ENCODE peak calls at places on chromosomes 4 and X, in five cellular contexts. One of them, this sample, is unnamed.

GRCh38 chr4:179893967-179894590 is 2349.1 kb upstream of the TENM3 start:
- DNase-seq in HepG2: no peak
- DNase-seq in SK-N-SH: no peak
- DNase-seq in K562: no peak
- DNase-seq in H1: no peak
- DNase-seq in this sample: no peak

GRCh38 chr4:176320340-176320975 is 692 bp downstream of the SPCS3 start:
- DNase-seq in HepG2: peak; percentile 70
- DNase-seq in SK-N-SH: peak; percentile 86
- DNase-seq in K562: peak; percentile 72
- DNase-seq in H1: peak; percentile 64
- DNase-seq in this sample: peak; percentile 48

GRCh38 chrX:10755477-10756334 is 135.3 kb upstream of the MID1 start:
- DNase-seq in HepG2: no peak
- DNase-seq in SK-N-SH: no peak
- DNase-seq in K562: no peak
- DNase-seq in H1: no peak
- DNase-seq in this sample: no peak

GRCh38 chrX:106894392-106894909 is 8.7 kb downstream of the RIPPLY1 start:
- DNase-seq in HepG2: peak; percentile 60
- DNase-seq in SK-N-SH: peak; percentile 59
- DNase-seq in K562: peak; percentile 64
- DNase-seq in H1: peak; percentile 57
- DNase-seq in this sample: no peak

GRCh38 chrX:21989415-21989814 is 42.7 kb upstream of the PHEX start:
- DNase-seq in HepG2: no peak
- DNase-seq in SK-N-SH: no peak
- DNase-seq in K562: no peak
- DNase-seq in H1: no peak
- DNase-seq in this sample: peak; percentile 27

GRCh38 chr4:116180056-116180690 is 905.2 kb downstream of the TRAM1L1 start:
- DNase-seq in HepG2: no peak
- DNase-seq in SK-N-SH: peak; percentile 24
- DNase-seq in K562: no peak
- DNase-seq in H1: no peak
- DNase-seq in this sample: no peak

GRCh38 chr4:137641554-137641953 is 109.3 kb upstream of the PCDH18 start:
- DNase-seq in HepG2: no peak
- DNase-seq in SK-N-SH: no peak
- DNase-seq in K562: no peak
- DNase-seq in H1: no peak
- DNase-seq in this sample: no peak

GRCh38 chr4:8380511-8381415 is 59.8 kb downstream of the ACOX3 start:
- DNase-seq in HepG2: no peak
- DNase-seq in SK-N-SH: no peak
- DNase-seq in K562: no peak
- DNase-seq in H1: no peak
- DNase-seq in this sample: no peak

GRCh38 chr4:2354760-2355159 is 63.7 kb downstream of the ZFYVE28 start:
- DNase-seq in HepG2: no peak
- DNase-seq in SK-N-SH: peak; percentile 15
- DNase-seq in K562: no peak
- DNase-seq in H1: no peak
- DNase-seq in this sample: no peak

GRCh38 chr4:41692717-41693345 is 55.7 kb downstream of the PHOX2B start:
- DNase-seq in HepG2: peak; percentile 30
- DNase-seq in SK-N-SH: peak; percentile 45
- DNase-seq in K562: peak; percentile 75
- DNase-seq in H1: peak; percentile 72
- DNase-seq in this sample: no peak

GRCh38 chrX:11756354-11757318 is 1.4 kb upstream of the MSL3 start:
- DNase-seq in HepG2: no peak
- DNase-seq in SK-N-SH: no peak
- DNase-seq in K562: no peak
- DNase-seq in H1: no peak
- DNase-seq in this sample: no peak

GRCh38 chr4:2441393-2442174 is 22.8 kb downstream of the CFAP99 start:
- DNase-seq in HepG2: peak; percentile 80
- DNase-seq in SK-N-SH: peak; percentile 83
- DNase-seq in K562: peak; percentile 96
- DNase-seq in H1: peak; percentile 91
- DNase-seq in this sample: peak; percentile 35

GRCh38 chr4:161554372-161554990 is 609.3 kb downstream of the FSTL5 start:
- DNase-seq in HepG2: no peak
- DNase-seq in SK-N-SH: no peak
- DNase-seq in K562: no peak
- DNase-seq in H1: no peak
- DNase-seq in this sample: no peak

GRCh38 chr4:88457307-88458090 is 580 bp downstream of the HERC5 start:
- DNase-seq in HepG2: no peak
- DNase-seq in SK-N-SH: peak; percentile 74
- DNase-seq in K562: no peak
- DNase-seq in H1: no peak
- DNase-seq in this sample: no peak

GRCh38 chrX:34300871-34301270 is 168.8 kb upstream of the FAM47A start:
- DNase-seq in HepG2: peak; percentile 6
- DNase-seq in SK-N-SH: peak; percentile 13
- DNase-seq in K562: peak; percentile 22
- DNase-seq in H1: no peak
- DNase-seq in this sample: no peak

GRCh38 chr4:19945979-19946380 is 305.7 kb upstream of the SLIT2 start:
- DNase-seq in HepG2: no peak
- DNase-seq in SK-N-SH: no peak
- DNase-seq in K562: no peak
- DNase-seq in H1: no peak
- DNase-seq in this sample: no peak

GRCh38 chr4:13816472-13816871 is 188.9 kb upstream of the BOD1L1 start:
- DNase-seq in HepG2: no peak
- DNase-seq in SK-N-SH: no peak
- DNase-seq in K562: no peak
- DNase-seq in H1: no peak
- DNase-seq in this sample: no peak

GRCh38 chr4:174707897-174708296 is 121.2 kb downstream of the GLRA3 start:
- DNase-seq in HepG2: no peak
- DNase-seq in SK-N-SH: no peak
- DNase-seq in K562: no peak
- DNase-seq in H1: no peak
- DNase-seq in this sample: no peak

GRCh38 chr4:53963336-53963735 is 101.1 kb downstream of the CHIC2 start:
- DNase-seq in HepG2: no peak
- DNase-seq in SK-N-SH: no peak
- DNase-seq in K562: no peak
- DNase-seq in H1: no peak
- DNase-seq in this sample: no peak

GRCh38 chr4:94763500-94763899 is 5.7 kb downstream of the BMPR1B start:
- DNase-seq in HepG2: no peak
- DNase-seq in SK-N-SH: no peak
- DNase-seq in K562: no peak
- DNase-seq in H1: no peak
- DNase-seq in this sample: no peak

GRCh38 chrX:2552621-2553297 is 52.0 kb upstream of the DHRSX start:
- DNase-seq in HepG2: peak; percentile 13
- DNase-seq in SK-N-SH: no peak
- DNase-seq in K562: no peak
- DNase-seq in H1: no peak
- DNase-seq in this sample: no peak

GRCh38 chrX:102979536-102979935 is 42.5 kb downstream of the RAB40AL start:
- DNase-seq in HepG2: no peak
- DNase-seq in SK-N-SH: no peak
- DNase-seq in K562: no peak
- DNase-seq in H1: no peak
- DNase-seq in this sample: no peak

GRCh38 chr4:80072607-80073361 is at the start of gene ANTXR2:
- DNase-seq in HepG2: peak; percentile 70
- DNase-seq in SK-N-SH: peak; percentile 86
- DNase-seq in K562: peak; percentile 84
- DNase-seq in H1: peak; percentile 82
- DNase-seq in this sample: no peak

GRCh38 chr4:24032371-24032989 is 142.6 kb upstream of the PPARGC1A start:
- DNase-seq in HepG2: peak; percentile 13
- DNase-seq in SK-N-SH: peak; percentile 4
- DNase-seq in K562: no peak
- DNase-seq in H1: no peak
- DNase-seq in this sample: no peak

GRCh38 chrX:71365356-71365875 is 741 bp upstream of the TAF1 start:
- DNase-seq in HepG2: no peak
- DNase-seq in SK-N-SH: no peak
- DNase-seq in K562: no peak
- DNase-seq in H1: no peak
- DNase-seq in this sample: no peak

GRCh38 chrX:11124094-11124493 is 13.0 kb downstream of the HCCS start:
- DNase-seq in HepG2: no peak
- DNase-seq in SK-N-SH: no peak
- DNase-seq in K562: no peak
- DNase-seq in H1: no peak
- DNase-seq in this sample: no peak

GRCh38 chrX:125757794-125758564 is 408.1 kb downstream of the DCAF12L2 start:
- DNase-seq in HepG2: no peak
- DNase-seq in SK-N-SH: no peak
- DNase-seq in K562: peak; percentile 15
- DNase-seq in H1: no peak
- DNase-seq in this sample: no peak

GRCh38 chr4:116839826-116840225 is 245.6 kb downstream of the TRAM1L1 start:
- DNase-seq in HepG2: no peak
- DNase-seq in SK-N-SH: no peak
- DNase-seq in K562: no peak
- DNase-seq in H1: no peak
- DNase-seq in this sample: no peak

GRCh38 chrX:73266766-73267165 is 52.1 kb upstream of the NAP1L2 start:
- DNase-seq in HepG2: no peak
- DNase-seq in SK-N-SH: no peak
- DNase-seq in K562: no peak
- DNase-seq in H1: no peak
- DNase-seq in this sample: no peak

GRCh38 chr4:183823394-183823793 is 81.7 kb upstream of the STOX2 start:
- DNase-seq in HepG2: no peak
- DNase-seq in SK-N-SH: no peak
- DNase-seq in K562: no peak
- DNase-seq in H1: no peak
- DNase-seq in this sample: no peak

GRCh38 chrX:48902135-48902534 is 4.4 kb downstream of the PQBP1 start:
- DNase-seq in HepG2: no peak
- DNase-seq in SK-N-SH: no peak
- DNase-seq in K562: no peak
- DNase-seq in H1: no peak
- DNase-seq in this sample: no peak

DNA sequence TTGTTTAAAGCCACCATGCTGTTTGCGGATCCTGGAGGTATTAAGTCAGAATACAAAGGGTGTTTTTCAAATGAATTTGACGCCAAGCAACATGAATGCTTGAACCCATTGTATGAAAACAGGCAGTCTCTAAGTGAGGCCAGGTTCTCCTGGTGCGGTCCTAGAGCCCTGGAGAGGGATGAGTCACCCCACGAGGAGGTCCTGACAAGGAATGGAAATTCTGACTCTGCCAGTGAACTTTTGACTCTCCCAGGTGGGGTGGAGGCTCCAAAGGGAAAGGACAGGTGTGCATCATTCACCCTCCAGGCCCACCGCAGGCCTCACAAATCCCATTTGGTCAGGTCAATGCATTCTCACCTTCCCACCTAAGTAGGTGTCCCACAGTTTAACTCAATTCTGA is 1.5 kb downstream of the TRIM2 start:
- DNase-seq in HepG2: no peak
- DNase-seq in SK-N-SH: no peak
- DNase-seq in K562: no peak
- DNase-seq in H1: no peak
- DNase-seq in this sample: no peak
- TF ChIP-seq POLR2AphosphoS5 in HepG2: no peak
- TF ChIP-seq POLR2AphosphoS5 in SK-N-SH: no peak
- TF ChIP-seq POLR2AphosphoS5 in K562: no peak
- TF ChIP-seq POLR2AphosphoS5 in H1: no peak
- TF ChIP-seq POLR2AphosphoS5 in this sample: no peak

DNA sequence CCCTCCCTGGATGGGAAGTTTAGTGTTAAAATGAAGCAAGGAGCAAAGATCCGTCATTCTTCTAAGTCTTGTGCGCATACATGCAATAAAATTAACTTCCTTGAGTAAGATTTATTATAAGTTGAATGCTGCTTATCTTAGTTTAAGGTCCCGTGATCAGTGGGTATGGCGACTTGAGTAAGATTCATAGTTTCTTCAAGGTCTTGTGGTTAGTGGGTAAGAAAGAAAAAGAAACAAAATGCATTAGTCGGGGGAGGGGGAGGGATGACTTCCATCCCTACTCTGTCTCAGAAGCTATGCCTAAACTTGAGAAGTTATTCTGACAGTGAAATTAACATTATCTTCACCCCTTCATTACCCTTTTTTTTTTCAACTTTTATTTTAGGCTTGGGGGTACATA is 127.2 kb upstream of the MAGEB16 start:
- DNase-seq in HepG2: no peak
- DNase-seq in SK-N-SH: no peak
- DNase-seq in K562: no peak
- DNase-seq in H1: no peak
- DNase-seq in this sample: no peak
- TF ChIP-seq CHD2 in HepG2: no peak
- TF ChIP-seq CHD2 in SK-N-SH: no peak
- TF ChIP-seq CHD2 in K562: no peak
- TF ChIP-seq CHD2 in H1: no peak
- TF ChIP-seq CHD2 in this sample: no peak

DNA sequence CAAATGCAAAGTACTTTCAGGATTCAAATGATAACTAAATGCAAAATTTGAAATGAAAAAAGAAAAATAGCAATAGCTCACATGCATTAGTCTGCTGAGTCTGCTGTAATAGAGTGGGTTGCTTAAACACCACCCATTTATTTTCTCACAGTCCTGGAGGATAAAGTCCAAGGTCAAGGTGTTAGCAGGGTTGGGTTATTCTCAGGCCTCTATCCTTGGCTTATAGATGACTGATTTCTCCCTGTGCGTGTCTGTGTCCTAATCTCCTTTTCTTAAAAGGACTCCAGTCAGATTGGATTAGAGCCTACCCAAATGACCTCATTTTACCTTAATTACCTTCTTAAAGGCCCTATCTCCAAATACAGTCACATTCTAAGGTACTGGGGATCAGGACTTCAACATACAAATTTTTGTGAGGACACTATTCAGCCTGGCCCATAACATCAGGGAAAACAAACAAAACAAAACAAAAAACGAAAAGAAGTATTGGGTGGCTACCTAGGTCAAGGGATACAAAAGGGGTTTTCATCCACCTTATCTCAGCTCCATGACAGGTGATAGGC is 6.3 kb upstream of the TBL1X start:
- DNase-seq in HepG2: no peak
- DNase-seq in SK-N-SH: no peak
- DNase-seq in K562: no peak
- DNase-seq in H1: no peak
- DNase-seq in this sample: no peak
- TF ChIP-seq POLR2AphosphoS5 in HepG2: no peak
- TF ChIP-seq POLR2AphosphoS5 in SK-N-SH: no peak
- TF ChIP-seq POLR2AphosphoS5 in K562: no peak
- TF ChIP-seq POLR2AphosphoS5 in H1: no peak
- TF ChIP-seq POLR2AphosphoS5 in this sample: no peak

DNA sequence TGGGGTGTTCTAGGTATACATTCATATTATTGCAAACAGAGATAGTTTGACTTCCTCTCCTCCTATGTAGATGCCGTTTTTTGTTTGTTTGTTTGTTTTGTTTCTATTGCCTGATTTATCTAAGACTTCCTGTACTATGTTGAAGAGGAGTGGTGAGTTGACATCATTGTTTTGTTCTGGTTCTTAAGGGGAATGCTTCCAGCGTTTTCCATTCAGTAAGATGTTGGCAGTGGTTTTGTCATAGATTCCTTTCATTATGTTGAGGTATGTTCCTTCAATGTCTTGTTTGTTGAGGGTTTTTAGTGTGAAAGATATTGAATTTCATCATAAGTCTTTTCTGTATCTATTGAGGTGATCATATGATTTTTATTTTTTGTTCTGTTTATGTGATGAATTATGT is 401.6 kb upstream of the EPHA5 start:
- DNase-seq in HepG2: no peak
- DNase-seq in SK-N-SH: no peak
- DNase-seq in K562: no peak
- DNase-seq in H1: no peak
- DNase-seq in this sample: no peak
- TF ChIP-seq CHD2 in HepG2: no peak
- TF ChIP-seq CHD2 in SK-N-SH: no peak
- TF ChIP-seq CHD2 in K562: no peak
- TF ChIP-seq CHD2 in H1: no peak
- TF ChIP-seq CHD2 in this sample: no peak